ENCODE peak calls at places on chromosome 13, in five cellular contexts. One of them, this sample, is unnamed.

GRCh38 chr13:93559718-93560117 is 333.1 kb downstream of the GPC6 start:
- DNase-seq in HEK293T: no peak
- DNase-seq in GM12865: no peak
- DNase-seq in AG10803: peak
- DNase-seq in H54: peak
- DNase-seq in this sample: peak

GRCh38 chr13:44758595-44759221 is 182.6 kb upstream of the TSC22D1 start:
- DNase-seq in H54: peak
- DNase-seq in AG10803: peak
- DNase-seq in GM12865: no peak
- DNase-seq in HEK293T: no peak
- DNase-seq in this sample: peak

GRCh38 chr13:34155931-34156607 is 338.1 kb downstream of the RFC3 start:
- DNase-seq in H54: no peak
- DNase-seq in AG10803: peak
- DNase-seq in GM12865: no peak
- DNase-seq in HEK293T: no peak
- DNase-seq in this sample: peak

GRCh38 chr13:23022667-23023066 is 158.1 kb upstream of the SGCG start:
- DNase-seq in H54: no peak
- DNase-seq in AG10803: no peak
- DNase-seq in HEK293T: no peak
- DNase-seq in GM12865: no peak
- DNase-seq in this sample: no peak

GRCh38 chr13:83546476-83546875 is 335.8 kb downstream of the SLITRK1 start:
- DNase-seq in AG10803: peak
- DNase-seq in HEK293T: no peak
- DNase-seq in GM12865: no peak
- DNase-seq in H54: no peak
- DNase-seq in this sample: no peak

GRCh38 chr13:35534343-35534742 is 57.9 kb upstream of the MAB21L1 start:
- DNase-seq in GM12865: no peak
- DNase-seq in H54: no peak
- DNase-seq in AG10803: no peak
- DNase-seq in HEK293T: no peak
- DNase-seq in this sample: no peak

GRCh38 chr13:43023244-43023931 is at the start of gene DNAJC15:
- DNase-seq in H54: no peak
- DNase-seq in HEK293T: no peak
- DNase-seq in AG10803: peak
- DNase-seq in GM12865: peak
- DNase-seq in this sample: peak

GRCh38 chr13:22090114-22090513 is 419.2 kb downstream of the FGF9 start:
- DNase-seq in HEK293T: no peak
- DNase-seq in H54: no peak
- DNase-seq in GM12865: no peak
- DNase-seq in AG10803: no peak
- DNase-seq in this sample: no peak

GRCh38 chr13:112052213-112052612 is 14.7 kb upstream of the SOX1 start:
- DNase-seq in GM12865: no peak
- DNase-seq in AG10803: no peak
- DNase-seq in HEK293T: no peak
- DNase-seq in H54: no peak
- DNase-seq in this sample: peak

GRCh38 chr13:67232384-67232783 is 2.2 kb upstream of the PCDH9 start:
- DNase-seq in HEK293T: no peak
- DNase-seq in GM12865: no peak
- DNase-seq in H54: no peak
- DNase-seq in AG10803: no peak
- DNase-seq in this sample: no peak

GRCh38 chr13:61123533-61124269 is 291.9 kb downstream of the PCDH20 start:
- DNase-seq in HEK293T: no peak
- DNase-seq in GM12865: peak
- DNase-seq in H54: no peak
- DNase-seq in AG10803: no peak
- DNase-seq in this sample: no peak

GRCh38 chr13:79776538-79776937 is 295.6 kb downstream of the NDFIP2 start:
- DNase-seq in AG10803: peak
- DNase-seq in HEK293T: no peak
- DNase-seq in H54: no peak
- DNase-seq in GM12865: no peak
- DNase-seq in this sample: peak

GRCh38 chr13:114076329-114076761 is 56.1 kb downstream of the RASA3 start:
- DNase-seq in HEK293T: no peak
- DNase-seq in AG10803: no peak
- DNase-seq in H54: no peak
- DNase-seq in GM12865: no peak
- DNase-seq in this sample: no peak

GRCh38 chr13:50149932-50150331 is 134.7 kb downstream of the KCNRG start:
- DNase-seq in AG10803: no peak
- DNase-seq in HEK293T: no peak
- DNase-seq in GM12865: no peak
- DNase-seq in H54: no peak
- DNase-seq in this sample: no peak

GRCh38 chr13:33761744-33762143 is 56.2 kb upstream of the RFC3 start:
- DNase-seq in H54: no peak
- DNase-seq in GM12865: no peak
- DNase-seq in HEK293T: peak
- DNase-seq in AG10803: peak
- DNase-seq in this sample: no peak

GRCh38 chr13:32039488-32040013 is 8.0 kb downstream of the FRY start:
- DNase-seq in AG10803: peak
- DNase-seq in H54: no peak
- DNase-seq in HEK293T: no peak
- DNase-seq in GM12865: no peak
- DNase-seq in this sample: no peak

GRCh38 chr13:66520511-66521390 is 709.4 kb downstream of the PCDH9 start:
- DNase-seq in GM12865: no peak
- DNase-seq in HEK293T: no peak
- DNase-seq in AG10803: no peak
- DNase-seq in H54: no peak
- DNase-seq in this sample: no peak

GRCh38 chr13:24923305-24923640 is 159.3 kb downstream of the RNF17 start:
- DNase-seq in GM12865: peak
- DNase-seq in AG10803: peak
- DNase-seq in HEK293T: peak
- DNase-seq in H54: peak
- DNase-seq in this sample: no peak

GRCh38 chr13:27182844-27183497 is 11.4 kb upstream of the USP12 start:
- DNase-seq in H54: peak
- DNase-seq in AG10803: peak
- DNase-seq in GM12865: no peak
- DNase-seq in HEK293T: no peak
- DNase-seq in this sample: peak

GRCh38 chr13:95352486-95352885 is 51.2 kb upstream of the ABCC4 start:
- DNase-seq in GM12865: no peak
- DNase-seq in AG10803: no peak
- DNase-seq in H54: no peak
- DNase-seq in HEK293T: no peak
- DNase-seq in this sample: no peak

GRCh38 chr13:92769064-92769463 is 457.5 kb upstream of the GPC6 start:
- DNase-seq in H54: no peak
- DNase-seq in GM12865: no peak
- DNase-seq in HEK293T: no peak
- DNase-seq in AG10803: peak
- DNase-seq in this sample: no peak

GRCh38 chr13:101416181-101417042 is at the start of gene NALCN:
- DNase-seq in H54: peak
- DNase-seq in AG10803: no peak
- DNase-seq in HEK293T: peak
- DNase-seq in GM12865: no peak
- DNase-seq in this sample: peak

GRCh38 chr13:71811344-71811743 is 55.7 kb downstream of the DACH1 start:
- DNase-seq in HEK293T: no peak
- DNase-seq in H54: no peak
- DNase-seq in AG10803: no peak
- DNase-seq in GM12865: no peak
- DNase-seq in this sample: no peak

GRCh38 chr13:97295279-97296182 is 73.4 kb downstream of the MBNL2 start:
- DNase-seq in AG10803: peak
- DNase-seq in GM12865: no peak
- DNase-seq in HEK293T: no peak
- DNase-seq in H54: no peak
- DNase-seq in this sample: no peak

GRCh38 chr13:31951215-31951678 is 80.3 kb upstream of the FRY start:
- DNase-seq in AG10803: peak
- DNase-seq in GM12865: peak
- DNase-seq in H54: no peak
- DNase-seq in HEK293T: no peak
- DNase-seq in this sample: no peak

GRCh38 chr13:30585748-30586262 is 31.9 kb upstream of the USPL1 start:
- DNase-seq in H54: no peak
- DNase-seq in AG10803: peak
- DNase-seq in HEK293T: no peak
- DNase-seq in GM12865: no peak
- DNase-seq in this sample: peak

GRCh38 chr13:70173236-70173959 is 65.1 kb upstream of the KLHL1 start:
- DNase-seq in H54: no peak
- DNase-seq in GM12865: no peak
- DNase-seq in HEK293T: no peak
- DNase-seq in AG10803: no peak
- DNase-seq in this sample: no peak

This sample was measured in SJSA1.